ENCODE peak calls at places on chromosomes 2 and 18, in five cellular contexts. U, O, Q, J and L are unnamed samples.

GRCh38 chr2:239651859-239652258 is 251.0 kb upstream of the HDAC4 start:
- DNase-seq in Q (no peak), U (no peak), J (no peak), O (no peak), L (no peak)

GRCh38 chr2:230900336-230900995 is 24.6 kb downstream of the GPR55 start:
- DNase-seq in O (no peak), U (no peak), Q (no peak), J (no peak), L (no peak)

GRCh38 chr2:164840930-164841718 is 499 bp downstream of the COBLL1 start:
- DNase-seq in U (peak; percentile 15), J (peak; percentile 61), O (no peak), Q (no peak), L (peak; percentile 70)

GRCh38 chr18:36312806-36313395 is 15.4 kb downstream of the FHOD3 start:
- DNase-seq in O (no peak), J (no peak), Q (no peak), U (no peak), L (no peak)

GRCh38 chr2:238891667-238892500 is 44.0 kb downstream of the TWIST2 start:
- DNase-seq in J (no peak), O (no peak), U (no peak), Q (no peak), L (no peak)

GRCh38 chr2:216606551-216607527 is 26.4 kb upstream of the IGFBP2 start:
- DNase-seq in U (no peak), O (no peak), Q (no peak), J (peak; percentile 54), L (peak; percentile 48)

GRCh38 chr2:170121689-170122088 is 56.3 kb upstream of the MYO3B start:
- DNase-seq in O (no peak), Q (no peak), U (no peak), J (no peak), L (no peak)

GRCh38 chr2:10466801-10467200 is 18.7 kb upstream of the ODC1 start:
- DNase-seq in O (no peak), J (no peak), U (no peak), Q (no peak), L (no peak)

GRCh38 chr2:17835511-17835910 is 19.3 kb downstream of the MSGN1 start:
- DNase-seq in Q (no peak), J (no peak), U (no peak), O (no peak), L (no peak)

GRCh38 chr2:197838589-197838988 is 34.2 kb downstream of the PLCL1 start:
- DNase-seq in J (no peak), Q (no peak), O (no peak), U (no peak), L (no peak)

GRCh38 chr2:16487686-16488085 is 177.9 kb downstream of the CYRIA start:
- DNase-seq in J (peak; percentile 50), Q (peak; percentile 26), U (no peak), O (no peak), L (peak; percentile 21)